ENCODE peak calls at places on chromosomes 2 and 18, in ten cellular contexts. I is colonic mucosa, R is WERI-Rb-1, V is tibial nerve, B is DND-41, X is transverse colon, K is heart left ventricle, S is lower lobe of right lung, Q is uterus, O is endothelial cell. U is an unnamed sample.

GRCh38 chr2:223585691-223586090 is 16.5 kb downstream of the SCG2 start:
- DNase-seq in I (no peak), R (no peak), V (no peak), B (no peak), X (no peak), K (no peak), S (no peak), Q (no peak), O (no peak), U (no peak)

GRCh38 chr2:113149553-113150257 is 22.3 kb downstream of the IL1RN start:
- DNase-seq in I (no peak), R (no peak), V (no peak), B (no peak), X (no peak), K (no peak), S (no peak), Q (no peak), O (no peak), U (no peak)

GRCh38 chr18:54415086-54415485 is 57.4 kb downstream of the C18orf54 start:
- DNase-seq in I (no peak), R (no peak), V (no peak), B (no peak), X (no peak), K (no peak), S (no peak), Q (no peak), O (no peak), U (no peak)

GRCh38 chr2:64325852-64326577 is 127.9 kb upstream of the LGALSL start:
- DNase-seq in I (no peak), R (peak; percentile 7), V (no peak), B (no peak), X (peak; percentile 46), K (no peak), S (no peak), Q (no peak), O (no peak), U (peak; percentile 81)

GRCh38 chr18:11167778-11168177 is 18.4 kb upstream of the PIEZO2 start:
- DNase-seq in I (no peak), R (no peak), V (no peak), B (no peak), X (no peak), K (no peak), S (no peak), Q (no peak), O (no peak), U (no peak)

GRCh38 chr2:108924444-108925251 is 64.4 kb downstream of the EDAR start:
- DNase-seq in I (no peak), R (no peak), V (no peak), B (no peak), X (no peak), K (no peak), S (no peak), Q (no peak), O (no peak), U (no peak)

GRCh38 chr2:26809876-26810577 is 24.2 kb downstream of the CENPA start:
- DNase-seq in I (no peak), R (no peak), V (no peak), B (no peak), X (no peak), K (no peak), S (no peak), Q (no peak), O (no peak), U (no peak)

GRCh38 chr2:201608021-201608420 is 35.3 kb downstream of the TMEM237 start:
- DNase-seq in I (no peak), R (no peak), V (no peak), B (no peak), X (no peak), K (no peak), S (no peak), Q (no peak), O (no peak), U (no peak)

DNA sequence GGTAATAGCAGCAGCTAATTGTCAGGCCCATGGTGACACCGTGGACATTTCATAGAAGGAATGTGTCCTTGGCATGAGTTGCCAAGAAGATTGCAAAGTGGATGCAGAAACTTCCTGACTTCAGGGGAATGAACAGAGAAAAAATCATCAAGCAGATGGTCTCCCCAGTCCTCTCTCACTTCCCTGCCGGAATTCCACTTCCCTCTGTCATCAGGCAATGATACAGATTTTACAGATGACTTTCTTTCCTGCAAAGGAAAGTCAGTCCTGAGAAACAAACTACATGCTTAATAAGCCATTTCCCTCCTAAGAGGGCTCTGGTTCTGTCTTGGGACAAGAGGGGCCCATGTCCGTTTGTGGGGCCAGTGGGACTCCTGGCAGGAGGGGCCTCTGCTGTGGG is 45.7 kb downstream of the KCNF1 start:
- DNase-seq in I (no peak), R (no peak), V (no peak), B (no peak), X (no peak), K (no peak), S (no peak), Q (no peak), O (no peak), U (no peak)
- TF ChIP-seq CTCF in I (no peak), R (no peak), V (no peak), B (no peak), X (no peak), K (no peak), S (no peak), Q (no peak), O (no peak), U (no peak)

GRCh38 chr2:101197814-101198213 is 46.6 kb upstream of the TBC1D8 start:
- DNase-seq in I (no peak), R (no peak), V (no peak), B (no peak), X (no peak), K (no peak), S (no peak), Q (no peak), O (no peak), U (no peak)

GRCh38 chr2:101200714-101201113 is 49.5 kb upstream of the TBC1D8 start:
- DNase-seq in I (no peak), R (no peak), V (no peak), B (no peak), X (no peak), K (no peak), S (no peak), Q (no peak), O (no peak), U (no peak)

GRCh38 chr2:101196220-101196661 is 45.1 kb upstream of the TBC1D8 start:
- DNase-seq in I (no peak), R (no peak), V (no peak), B (no peak), X (no peak), K (no peak), S (no peak), Q (no peak), O (no peak), U (no peak)

GRCh38 chr2:101199153-101199810 is 48.1 kb upstream of the TBC1D8 start:
- DNase-seq in I (no peak), R (no peak), V (no peak), B (no peak), X (no peak), K (no peak), S (no peak), Q (no peak), O (no peak), U (no peak)

DNA sequence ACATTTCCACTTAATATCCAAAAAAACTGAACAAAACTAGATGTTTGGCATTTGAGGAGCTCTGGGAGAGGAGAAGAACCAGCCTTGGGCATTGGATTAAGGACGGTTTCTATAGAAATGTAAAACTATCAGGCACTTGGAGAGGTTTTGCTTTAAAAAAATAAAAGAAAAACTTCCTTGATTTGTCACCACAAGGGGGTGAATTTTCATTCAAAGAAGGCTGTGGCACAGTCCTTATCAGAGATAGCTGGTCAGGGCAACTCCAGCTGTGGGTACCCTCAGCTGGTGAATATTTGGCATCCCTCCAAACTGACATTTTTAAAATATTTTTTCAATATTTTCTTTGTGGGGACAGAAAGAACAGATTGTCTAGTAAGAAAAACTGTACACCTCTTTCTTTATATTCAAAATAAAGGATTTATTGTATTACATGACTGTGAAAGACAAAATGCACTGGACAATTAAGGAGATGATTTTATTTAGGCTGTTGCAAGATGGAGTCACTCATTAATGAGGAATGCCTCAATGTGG is 46.1 kb upstream of the TBC1D8 start:
- DNase-seq in I (no peak), R (no peak), V (no peak), B (no peak), X (no peak), K (no peak), S (no peak), Q (no peak), O (no peak), U (no peak)
- TF ChIP-seq CTCF in I (peak; percentile 17), R (no peak), V (no peak), B (no peak), X (no peak), K (no peak), S (no peak), Q (no peak), O (peak; percentile 9), U (no peak)

GRCh38 chr2:199261221-199261620 is 196.5 kb downstream of the SATB2 start:
- DNase-seq in I (no peak), R (no peak), V (no peak), B (no peak), X (no peak), K (no peak), S (no peak), Q (no peak), O (no peak), U (no peak)

GRCh38 chr2:199261936-199262335 is 195.8 kb downstream of the SATB2 start:
- DNase-seq in I (no peak), R (peak; percentile 11), V (no peak), B (no peak), X (no peak), K (no peak), S (no peak), Q (no peak), O (no peak), U (no peak)

GRCh38 chr2:199259671-199260070 is 198.1 kb downstream of the SATB2 start:
- DNase-seq in I (no peak), R (no peak), V (no peak), B (no peak), X (no peak), K (no peak), S (no peak), Q (no peak), O (no peak), U (no peak)

GRCh38 chr2:199258291-199258690 is 199.4 kb downstream of the SATB2 start:
- DNase-seq in I (no peak), R (no peak), V (no peak), B (no peak), X (no peak), K (no peak), S (no peak), Q (no peak), O (no peak), U (no peak)
- TF ChIP-seq CTCF in I (no peak), R (peak; percentile 20), V (no peak), B (no peak), X (peak; percentile 19), K (no peak), S (no peak), Q (no peak), O (no peak), U (no peak)

DNA sequence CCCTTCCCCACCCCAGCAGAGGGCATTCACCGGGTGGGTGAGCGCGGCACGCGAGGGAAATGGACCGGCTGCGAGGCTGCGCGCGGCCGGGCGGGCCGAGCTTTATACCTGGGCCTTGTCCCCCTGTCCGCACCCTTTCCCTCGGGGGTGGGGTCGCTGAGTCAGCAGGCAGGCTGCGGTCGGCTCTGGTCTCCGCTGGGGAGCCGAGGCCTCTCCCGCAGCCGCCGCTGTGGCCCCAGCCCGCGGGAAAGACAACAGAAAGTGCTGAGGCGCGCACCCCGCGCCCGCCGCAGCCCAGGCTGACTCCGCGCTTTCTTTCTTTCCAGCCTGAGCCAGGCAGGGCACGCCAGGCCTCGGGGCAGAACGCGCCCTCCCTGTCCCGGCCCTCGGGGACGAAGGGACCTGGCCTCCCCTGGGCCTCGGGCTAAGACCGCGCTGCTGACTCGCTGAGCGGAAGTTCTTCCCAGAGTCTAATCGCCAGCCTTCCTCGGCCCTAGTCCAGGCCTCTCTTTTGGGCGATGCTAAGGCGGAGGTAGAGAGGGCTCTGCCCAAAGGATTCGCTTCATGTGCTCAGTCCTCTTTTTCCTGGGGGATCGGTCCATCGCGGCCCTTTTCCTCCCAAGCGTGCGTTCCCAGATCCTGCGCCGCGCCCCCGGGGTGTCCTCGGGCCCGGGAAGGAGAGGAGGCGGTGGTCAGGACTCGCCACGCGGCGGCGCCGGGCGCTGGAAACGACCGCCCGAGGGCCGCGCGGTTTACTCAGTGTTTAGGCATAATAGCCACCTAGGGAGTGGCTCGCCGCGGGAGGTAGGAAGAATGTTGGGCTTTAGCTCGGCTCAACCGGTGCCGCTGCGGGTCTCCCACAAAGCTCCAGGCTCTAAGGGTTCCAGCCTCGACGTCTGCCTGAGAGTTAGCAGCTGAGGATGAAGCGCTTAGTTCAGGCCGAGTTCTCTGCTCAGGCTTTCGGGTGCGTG is at the start of gene CRYBA2:
- DNase-seq in I (no peak), R (no peak), V (no peak), B (no peak), X (peak; percentile 21), K (no peak), S (no peak), Q (no peak), O (peak; percentile 18), U (peak; percentile 31)
- TF ChIP-seq CTCF in I (no peak), R (no peak), V (no peak), B (no peak), X (no peak), K (no peak), S (no peak), Q (no peak), O (no peak), U (no peak)